ENCODE peak calls at places on chromosomes 6 and 20, in five cellular contexts. One of them, this sample, is unnamed.

GRCh38 chr6:113464959-113465358 is 392.2 kb upstream of the MARCKS start:
- DNase-seq in HepG2: no peak
- DNase-seq in prostate gland: no peak
- DNase-seq in HCT116: peak; percentile 42
- DNase-seq in GM12878: no peak
- DNase-seq in this sample: no peak

GRCh38 chr20:10565191-10565921 is 108.4 kb downstream of the JAG1 start:
- DNase-seq in GM12878: no peak
- DNase-seq in prostate gland: no peak
- DNase-seq in HepG2: peak; percentile 99
- DNase-seq in HCT116: no peak
- DNase-seq in this sample: no peak

GRCh38 chr6:39885691-39886090 is 48.6 kb downstream of the MOCS1 start:
- DNase-seq in prostate gland: no peak
- DNase-seq in HCT116: no peak
- DNase-seq in GM12878: no peak
- DNase-seq in HepG2: peak; percentile 22
- DNase-seq in this sample: no peak

GRCh38 chr6:43093361-43094289 is 17.5 kb downstream of the PTK7 start:
- DNase-seq in HCT116: no peak
- DNase-seq in HepG2: peak; percentile 93
- DNase-seq in prostate gland: no peak
- DNase-seq in GM12878: no peak
- DNase-seq in this sample: no peak

GRCh38 chr6:110307368-110307767 is 50.8 kb downstream of the METTL24 start:
- DNase-seq in HepG2: no peak
- DNase-seq in prostate gland: no peak
- DNase-seq in HCT116: no peak
- DNase-seq in GM12878: no peak
- DNase-seq in this sample: no peak

GRCh38 chr20:25282034-25282781 is 34.3 kb downstream of the PYGB start:
- DNase-seq in prostate gland: no peak
- DNase-seq in GM12878: no peak
- DNase-seq in HCT116: no peak
- DNase-seq in HepG2: no peak
- DNase-seq in this sample: peak; percentile 68

GRCh38 chr20:64232794-64233193 is 22.8 kb upstream of the PCMTD2 start:
- DNase-seq in HepG2: no peak
- DNase-seq in GM12878: no peak
- DNase-seq in HCT116: no peak
- DNase-seq in prostate gland: peak; percentile 29
- DNase-seq in this sample: no peak

GRCh38 chr20:58137236-58137635 is 91.2 kb downstream of the ANKRD60 start:
- DNase-seq in prostate gland: no peak
- DNase-seq in HCT116: no peak
- DNase-seq in GM12878: no peak
- DNase-seq in HepG2: no peak
- DNase-seq in this sample: no peak

GRCh38 chr20:46204594-46205205 is 86.6 kb downstream of the CD40 start:
- DNase-seq in prostate gland: no peak
- DNase-seq in GM12878: no peak
- DNase-seq in HCT116: no peak
- DNase-seq in HepG2: no peak
- DNase-seq in this sample: no peak

GRCh38 chr6:63872233-63872632 is 236.6 kb downstream of the PHF3 start:
- DNase-seq in prostate gland: no peak
- DNase-seq in HepG2: no peak
- DNase-seq in GM12878: no peak
- DNase-seq in HCT116: no peak
- DNase-seq in this sample: no peak

GRCh38 chr6:48144024-48144423 is 33.0 kb upstream of the PTCHD4 start:
- DNase-seq in HCT116: no peak
- DNase-seq in prostate gland: no peak
- DNase-seq in GM12878: no peak
- DNase-seq in HepG2: no peak
- DNase-seq in this sample: no peak

GRCh38 chr20:12023169-12023795 is 105.6 kb downstream of the BTBD3 start:
- DNase-seq in prostate gland: no peak
- DNase-seq in GM12878: no peak
- DNase-seq in HepG2: no peak
- DNase-seq in HCT116: no peak
- DNase-seq in this sample: no peak

GRCh38 chr6:69843189-69843588 is 23.2 kb upstream of the COL19A1 start:
- DNase-seq in HepG2: no peak
- DNase-seq in prostate gland: no peak
- DNase-seq in HCT116: no peak
- DNase-seq in GM12878: no peak
- DNase-seq in this sample: no peak

GRCh38 chr6:42047790-42048405 is 2.4 kb upstream of the TAF8 start:
- DNase-seq in HCT116: no peak
- DNase-seq in prostate gland: no peak
- DNase-seq in GM12878: no peak
- DNase-seq in HepG2: no peak
- DNase-seq in this sample: no peak

GRCh38 chr6:135936606-135937005 is 85.1 kb downstream of the PDE7B start:
- DNase-seq in HepG2: no peak
- DNase-seq in HCT116: no peak
- DNase-seq in GM12878: no peak
- DNase-seq in prostate gland: no peak
- DNase-seq in this sample: no peak

GRCh38 chr20:51667491-51667890 is 100.7 kb downstream of the ATP9A start:
- DNase-seq in prostate gland: no peak
- DNase-seq in HCT116: no peak
- DNase-seq in GM12878: no peak
- DNase-seq in HepG2: no peak
- DNase-seq in this sample: no peak

GRCh38 chr20:51666126-51666525 is 102.1 kb downstream of the ATP9A start:
- DNase-seq in prostate gland: no peak
- DNase-seq in HCT116: no peak
- DNase-seq in GM12878: no peak
- DNase-seq in HepG2: no peak
- DNase-seq in this sample: no peak

GRCh38 chr20:51668515-51668914 is 99.7 kb downstream of the ATP9A start:
- DNase-seq in HCT116: no peak
- DNase-seq in GM12878: no peak
- DNase-seq in prostate gland: no peak
- DNase-seq in HepG2: no peak
- DNase-seq in this sample: no peak

GRCh38 chr20:51665543-51666118 is 102.6 kb downstream of the ATP9A start:
- DNase-seq in prostate gland: peak; percentile 12
- DNase-seq in HCT116: no peak
- DNase-seq in HepG2: no peak
- DNase-seq in GM12878: no peak
- DNase-seq in this sample: no peak

DNA sequence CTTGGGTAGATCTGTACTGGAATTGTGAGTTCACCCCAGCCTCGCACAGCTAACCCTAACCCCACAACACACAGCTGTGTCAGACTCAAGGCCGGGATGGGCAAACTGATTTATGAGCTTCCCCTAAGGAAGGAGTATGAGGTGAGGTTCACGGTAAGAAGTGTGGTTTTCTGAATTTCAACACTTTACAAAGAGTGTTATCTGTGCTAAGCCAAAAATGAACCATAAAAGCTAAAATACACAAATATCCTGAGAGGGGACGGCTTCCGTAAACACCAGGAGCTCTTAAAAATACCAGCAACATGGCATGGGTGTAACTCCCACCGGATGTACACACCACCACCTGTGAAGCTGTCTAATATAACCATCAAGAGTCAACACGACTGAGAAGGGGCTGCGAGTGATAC is 101.2 kb downstream of the ATP9A start:
- DNase-seq in HCT116: no peak
- DNase-seq in GM12878: no peak
- DNase-seq in HepG2: no peak
- DNase-seq in prostate gland: no peak
- DNase-seq in this sample: no peak
- TF ChIP-seq POLR2AphosphoS5 in HCT116: no peak
- TF ChIP-seq POLR2AphosphoS5 in GM12878: no peak
- TF ChIP-seq POLR2AphosphoS5 in HepG2: no peak
- TF ChIP-seq POLR2AphosphoS5 in prostate gland: peak; percentile 32
- TF ChIP-seq POLR2AphosphoS5 in this sample: no peak

GRCh38 chr20:23235173-23236027 is 115.2 kb upstream of the NXT1 start:
- DNase-seq in HepG2: peak; percentile 50
- DNase-seq in prostate gland: peak; percentile 44
- DNase-seq in GM12878: no peak
- DNase-seq in HCT116: peak; percentile 52
- DNase-seq in this sample: peak; percentile 75
- H3K9me3 ChIP-seq in HepG2: peaks cover 19% of the 10 kb centered on the region
- H3K9me3 ChIP-seq in prostate gland: no peaks in the 10 kb centered on the region
- H3K9me3 ChIP-seq in GM12878: no peaks in the 10 kb centered on the region
- H3K9me3 ChIP-seq in HCT116: no peaks in the 10 kb centered on the region
- H3K9me3 ChIP-seq in this sample: peaks cover 5% of the 10 kb centered on the region

DNA sequence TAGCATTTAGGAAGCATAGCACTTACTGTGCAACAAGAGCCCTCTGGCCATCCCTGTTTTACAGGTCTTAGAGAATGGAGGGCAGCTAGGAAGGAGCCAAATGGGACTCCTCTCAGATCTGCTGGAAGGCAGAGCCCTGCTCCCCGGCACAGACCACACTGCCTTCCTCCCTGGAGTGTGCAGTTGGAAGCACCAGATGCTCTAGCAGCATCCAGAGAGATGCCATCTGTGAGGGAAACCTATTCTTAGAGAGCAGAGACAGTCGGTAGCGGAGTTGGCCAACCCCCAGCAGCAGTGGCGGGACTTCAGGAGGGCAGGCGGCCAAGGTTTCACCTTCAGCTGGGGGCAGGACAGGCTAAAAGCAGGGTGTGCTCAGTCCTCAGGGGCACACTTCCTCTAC is 16.7 kb upstream of the E2F1 start:
- DNase-seq in HCT116: no peak
- DNase-seq in GM12878: no peak
- DNase-seq in HepG2: no peak
- DNase-seq in prostate gland: no peak
- DNase-seq in this sample: no peak
- TF ChIP-seq POLR2A in HCT116: no peak
- TF ChIP-seq POLR2A in GM12878: no peak
- TF ChIP-seq POLR2A in HepG2: no peak
- TF ChIP-seq POLR2A in prostate gland: no peak
- TF ChIP-seq POLR2A in this sample: no peak

GRCh38 chr6:131948692-131949614 is 2.2 kb downstream of the CCN2 start:
- DNase-seq in prostate gland: no peak
- DNase-seq in HepG2: peak; percentile 67
- DNase-seq in GM12878: no peak
- DNase-seq in HCT116: no peak
- DNase-seq in this sample: peak; percentile 33
- TF ChIP-seq POLR2AphosphoS5 in prostate gland: no peak
- TF ChIP-seq POLR2AphosphoS5 in HepG2: peak; percentile 81
- TF ChIP-seq POLR2AphosphoS5 in GM12878: no peak
- TF ChIP-seq POLR2AphosphoS5 in HCT116: no peak
- TF ChIP-seq POLR2AphosphoS5 in this sample: peak; percentile 8

This sample was measured in upper lobe of left lung.